ENCODE peak calls at places on chromosomes 7 and 10, in four cellular contexts. One of them, this sample, is unnamed.

GRCh38 chr7:85630904-85631582 is 444.2 kb upstream of the SEMA3D start:
- DNase-seq in H9: no peak
- DNase-seq in HFF-Myc: no peak
- DNase-seq in psoas muscle: no peak
- DNase-seq in this sample: no peak

GRCh38 chr7:157840913-157841756 is 504.3 kb downstream of the DNAJB6 start:
- DNase-seq in HFF-Myc: no peak
- DNase-seq in H9: peak
- DNase-seq in psoas muscle: no peak
- DNase-seq in this sample: peak

GRCh38 chr10:32981760-32982159 is 23.7 kb upstream of the ITGB1 start:
- DNase-seq in HFF-Myc: no peak
- DNase-seq in H9: no peak
- DNase-seq in psoas muscle: no peak
- DNase-seq in this sample: peak

GRCh38 chr7:28865494-28866257 is 92.5 kb downstream of the TRIL start:
- DNase-seq in HFF-Myc: no peak
- DNase-seq in psoas muscle: no peak
- DNase-seq in H9: no peak
- DNase-seq in this sample: no peak

GRCh38 chr7:40570218-40570617 is 435.4 kb downstream of the SUGCT start:
- DNase-seq in HFF-Myc: no peak
- DNase-seq in psoas muscle: no peak
- DNase-seq in H9: peak
- DNase-seq in this sample: no peak

GRCh38 chr10:124708922-124709520 is 35.2 kb downstream of the FAM53B start:
- DNase-seq in H9: no peak
- DNase-seq in HFF-Myc: no peak
- DNase-seq in psoas muscle: no peak
- DNase-seq in this sample: no peak

GRCh38 chr10:88565072-88565471 is 18.0 kb downstream of the RNLS start:
- DNase-seq in H9: no peak
- DNase-seq in HFF-Myc: peak
- DNase-seq in psoas muscle: no peak
- DNase-seq in this sample: no peak

GRCh38 chr10:103852189-103852711 is 3.1 kb downstream of the SH3PXD2A start:
- DNase-seq in psoas muscle: peak
- DNase-seq in H9: no peak
- DNase-seq in HFF-Myc: no peak
- DNase-seq in this sample: no peak

GRCh38 chr7:44881610-44882009 is 3.7 kb downstream of the PURB start:
- DNase-seq in HFF-Myc: peak
- DNase-seq in H9: no peak
- DNase-seq in psoas muscle: no peak
- DNase-seq in this sample: no peak

GRCh38 chr7:30984359-30985107 is 20.8 kb downstream of the GHRHR start:
- DNase-seq in HFF-Myc: no peak
- DNase-seq in H9: peak
- DNase-seq in psoas muscle: no peak
- DNase-seq in this sample: no peak

GRCh38 chr7:36682102-36682501 is 42.2 kb downstream of the AOAH start:
- DNase-seq in psoas muscle: no peak
- DNase-seq in HFF-Myc: no peak
- DNase-seq in H9: no peak
- DNase-seq in this sample: no peak

GRCh38 chr10:80159166-80159888 is 26.8 kb downstream of the PLAC9 start:
- DNase-seq in H9: no peak
- DNase-seq in psoas muscle: no peak
- DNase-seq in HFF-Myc: no peak
- DNase-seq in this sample: no peak

GRCh38 chr10:74373059-74373458 is 222.0 kb downstream of the ADK start:
- DNase-seq in psoas muscle: no peak
- DNase-seq in HFF-Myc: no peak
- DNase-seq in H9: no peak
- DNase-seq in this sample: no peak

GRCh38 chr7:151897201-151897711 is 20.3 kb upstream of the PRKAG2 start:
- DNase-seq in HFF-Myc: no peak
- DNase-seq in H9: peak
- DNase-seq in psoas muscle: no peak
- DNase-seq in this sample: peak

GRCh38 chr10:29896053-29896452 is 163.3 kb downstream of the JCAD start:
- DNase-seq in H9: no peak
- DNase-seq in psoas muscle: no peak
- DNase-seq in HFF-Myc: no peak
- DNase-seq in this sample: no peak

GRCh38 chr7:37848297-37848696 is at the start of gene NME8:
- DNase-seq in H9: no peak
- DNase-seq in psoas muscle: no peak
- DNase-seq in HFF-Myc: no peak
- DNase-seq in this sample: no peak

DNA sequence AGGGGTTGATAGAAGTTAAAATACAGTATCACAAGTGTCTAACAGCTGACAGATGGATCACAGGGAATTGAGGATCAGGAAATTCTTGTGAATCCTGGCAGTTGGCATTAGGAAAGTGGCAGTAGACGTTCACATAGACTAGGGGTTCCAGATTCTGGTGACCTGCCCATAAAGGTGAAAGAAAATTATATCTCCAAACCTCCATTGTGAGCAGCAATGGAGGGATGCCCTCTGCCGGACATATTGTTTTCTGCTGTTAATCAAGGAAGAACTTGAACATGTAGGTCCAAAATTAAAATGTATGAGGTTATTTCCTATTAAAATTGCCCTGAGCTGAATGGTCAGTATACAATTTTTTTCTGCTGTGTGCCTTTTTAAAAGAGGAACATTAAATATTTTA is 5.1 kb downstream of the NME8 start:
- DNase-seq in H9: no peak
- DNase-seq in HFF-Myc: no peak
- DNase-seq in psoas muscle: no peak
- DNase-seq in this sample: peak
- TF ChIP-seq CTCF in H9: peak
- TF ChIP-seq CTCF in HFF-Myc: no peak
- TF ChIP-seq CTCF in psoas muscle: no peak
- TF ChIP-seq CTCF in this sample: peak

GRCh38 chr10:107814865-107815487 is 650.5 kb upstream of the SORCS1 start:
- DNase-seq in HFF-Myc: peak
- DNase-seq in H9: peak
- DNase-seq in psoas muscle: peak
- DNase-seq in this sample: peak
- TF ChIP-seq CTCF in HFF-Myc: peak
- TF ChIP-seq CTCF in H9: peak
- TF ChIP-seq CTCF in psoas muscle: peak
- TF ChIP-seq CTCF in this sample: peak

DNA sequence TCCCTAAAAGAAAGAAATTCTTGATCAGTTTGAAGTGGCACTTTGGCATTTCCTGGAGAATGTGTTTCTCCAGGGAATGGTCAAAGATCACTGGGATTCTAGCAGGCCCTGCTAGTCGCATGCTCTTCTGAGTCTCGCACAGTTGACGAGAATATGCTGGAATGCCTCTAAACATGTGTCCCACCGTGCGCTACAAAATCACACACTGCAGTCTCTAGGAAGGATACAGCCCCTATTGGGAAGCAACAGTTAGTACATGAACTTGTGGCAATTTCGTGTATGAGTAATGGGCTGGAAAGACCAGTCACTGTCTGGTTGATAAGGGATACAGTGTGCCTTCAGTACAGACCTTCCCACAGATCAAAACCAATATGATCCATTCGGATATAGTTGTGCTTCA is 257.9 kb downstream of the PRPF18 start:
- DNase-seq in psoas muscle: no peak
- DNase-seq in H9: no peak
- DNase-seq in HFF-Myc: no peak
- DNase-seq in this sample: no peak
- TF ChIP-seq CTCF in psoas muscle: no peak
- TF ChIP-seq CTCF in H9: no peak
- TF ChIP-seq CTCF in HFF-Myc: no peak
- TF ChIP-seq CTCF in this sample: no peak

GRCh38 chr10:86632009-86632800 is 22.1 kb upstream of the OPN4 start:
- DNase-seq in HFF-Myc: no peak
- DNase-seq in psoas muscle: peak
- DNase-seq in H9: peak
- DNase-seq in this sample: peak
- TF ChIP-seq CTCF in HFF-Myc: no peak
- TF ChIP-seq CTCF in psoas muscle: peak
- TF ChIP-seq CTCF in H9: peak
- TF ChIP-seq CTCF in this sample: peak

GRCh38 chr10:102617816-102618215 is 26.5 kb upstream of the TRIM8 start:
- DNase-seq in HFF-Myc: no peak
- DNase-seq in H9: no peak
- DNase-seq in psoas muscle: no peak
- DNase-seq in this sample: no peak

GRCh38 chr10:102614888-102615287 is 29.4 kb upstream of the TRIM8 start:
- DNase-seq in H9: no peak
- DNase-seq in psoas muscle: no peak
- DNase-seq in HFF-Myc: no peak
- DNase-seq in this sample: no peak

GRCh38 chr10:102615361-102615760 is 28.9 kb upstream of the TRIM8 start:
- DNase-seq in HFF-Myc: no peak
- DNase-seq in H9: peak
- DNase-seq in psoas muscle: peak
- DNase-seq in this sample: peak

GRCh38 chr10:102617041-102617440 is 27.2 kb upstream of the TRIM8 start:
- DNase-seq in psoas muscle: no peak
- DNase-seq in H9: no peak
- DNase-seq in HFF-Myc: no peak
- DNase-seq in this sample: no peak

DNA sequence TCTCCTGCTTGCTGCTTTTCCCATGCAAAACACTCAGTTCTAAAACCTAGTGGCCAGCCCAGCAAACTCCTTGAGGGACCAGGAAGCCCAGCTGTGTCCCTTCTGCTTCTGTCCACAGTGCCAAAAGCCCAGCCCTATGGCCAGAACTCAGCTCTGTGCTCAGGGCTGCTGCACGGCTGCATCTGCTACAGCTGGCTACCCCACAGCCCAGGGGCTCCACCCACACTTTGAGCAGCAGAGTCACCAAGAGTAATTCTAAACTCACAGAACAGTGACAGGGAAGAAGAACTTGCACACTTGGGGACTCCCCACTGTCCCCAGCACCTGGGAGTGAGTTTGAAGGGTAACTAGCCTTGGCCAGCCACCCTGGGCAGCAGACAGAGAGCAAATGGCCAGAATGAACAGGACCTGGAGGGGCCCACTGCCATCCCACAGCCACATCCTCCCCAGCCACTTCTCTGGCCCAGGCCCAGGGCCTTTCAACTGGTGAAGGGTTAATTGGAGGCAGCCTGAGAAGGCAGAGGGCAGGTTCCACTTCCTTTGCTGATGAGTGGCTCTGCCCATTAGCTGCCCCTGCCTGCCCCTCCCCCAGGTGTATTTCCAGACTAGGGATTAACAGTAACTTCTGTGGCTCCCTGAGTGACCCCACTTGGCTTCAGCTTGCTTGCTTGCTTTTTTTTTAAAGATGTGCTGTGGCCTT is 28.1 kb upstream of the TRIM8 start:
- DNase-seq in psoas muscle: peak
- DNase-seq in HFF-Myc: no peak
- DNase-seq in H9: no peak
- DNase-seq in this sample: no peak
- TF ChIP-seq CTCF in psoas muscle: no peak
- TF ChIP-seq CTCF in HFF-Myc: no peak
- TF ChIP-seq CTCF in H9: no peak
- TF ChIP-seq CTCF in this sample: no peak

This sample was measured in nephron progenitor cell.